ENCODE peak calls at places on chromosome 16, in seven cellular contexts. B is endothelial cell of umbilical vein; U is lung; L is colonic mucosa; N is mucosa of descending colon; Z is body of pancreas; R is CD8-positive, alpha-beta T cell. M is an unnamed sample.

GRCh38 chr16:566475-567361 is at the start of gene NHLRC4:
- DNase-seq in B (peak; percentile 65), N (peak; percentile 73), R (peak; percentile 45), L (peak; percentile 76), Z (peak; percentile 42), U (peak; percentile 59), M (no peak)

GRCh38 chr16:85289760-85290625 is 177.7 kb upstream of the CIBAR2 start:
- DNase-seq in R (no peak), U (no peak), N (no peak), L (no peak), Z (no peak), B (no peak), M (no peak)

GRCh38 chr16:68246671-68247070 is 1.5 kb downstream of the PLA2G15 start:
- DNase-seq in N (no peak), L (no peak), B (no peak), R (no peak), Z (no peak), U (no peak), M (no peak)

GRCh38 chr16:87555647-87556046 is 46.7 kb upstream of the JPH3 start:
- DNase-seq in U (no peak), B (no peak), Z (no peak), R (no peak), L (no peak), N (no peak), M (no peak)

GRCh38 chr16:50166511-50167500 is 13.7 kb downstream of the TENT4B start:
- DNase-seq in U (no peak), L (peak; percentile 16), Z (no peak), N (no peak), R (no peak), B (peak; percentile 47), M (no peak)

GRCh38 chr16:1211451-1212268 is 13.4 kb downstream of the TPSG1 start:
- DNase-seq in R (no peak), N (no peak), B (no peak), Z (no peak), L (no peak), U (no peak), M (no peak)

GRCh38 chr16:1557074-1557473 is 23.6 kb downstream of the TMEM204 start:
- DNase-seq in Z (no peak), R (no peak), B (no peak), N (no peak), U (no peak), L (no peak), M (no peak)

GRCh38 chr16:17327671-17328335 is 143.0 kb downstream of the XYLT1 start:
- DNase-seq in Z (no peak), N (no peak), B (no peak), U (no peak), R (no peak), L (no peak), M (no peak)

GRCh38 chr16:58306327-58306726 is 11.5 kb upstream of the PRSS54 start:
- DNase-seq in N (peak; percentile 64), R (peak; percentile 47), U (no peak), L (peak; percentile 36), Z (peak; percentile 25), B (peak; percentile 30), M (peak; percentile 32)

GRCh38 chr16:56860226-56861020 is 4.6 kb upstream of the SLC12A3 start:
- DNase-seq in B (no peak), Z (no peak), R (no peak), U (no peak), L (no peak), N (no peak), M (no peak)

GRCh38 chr16:70152578-70153302 is 20.8 kb upstream of the CLEC18C start:
- DNase-seq in Z (no peak), U (no peak), N (peak; percentile 37), L (no peak), R (no peak), B (peak; percentile 1), M (no peak)

GRCh38 chr16:55499281-55499680 is 9.6 kb upstream of the LPCAT2 start:
- DNase-seq in B (peak; percentile 24), Z (no peak), U (no peak), N (no peak), L (peak; percentile 12), R (no peak), M (no peak)

GRCh38 chr16:79318137-79318899 is 282.2 kb downstream of the MAF start:
- DNase-seq in B (no peak), Z (no peak), N (no peak), R (no peak), L (no peak), U (no peak), M (peak; percentile 63)

GRCh38 chr16:84532855-84533486 is 28.5 kb upstream of the MEAK7 start:
- DNase-seq in N (no peak), L (no peak), U (no peak), R (no peak), B (peak; percentile 85), Z (no peak), M (no peak)

GRCh38 chr16:84032458-84033178 is 10.0 kb downstream of the SLC38A8 start:
- DNase-seq in Z (no peak), R (no peak), N (no peak), B (no peak), U (no peak), L (no peak), M (no peak)

GRCh38 chr16:69176033-69176780 is 10.8 kb upstream of the SNTB2 start:
- DNase-seq in B (peak; percentile 29), Z (no peak), L (no peak), N (no peak), U (no peak), R (no peak), M (no peak)

GRCh38 chr16:6081320-6081976 is 983.9 kb upstream of the EEF2KMT start:
- DNase-seq in R (no peak), Z (peak; percentile 24), N (peak; percentile 43), B (no peak), U (peak; percentile 31), L (peak; percentile 56), M (peak; percentile 61)

GRCh38 chr16:660132-660458 is 7.8 kb upstream of the RHOT2 start:
- DNase-seq in R (no peak), U (no peak), N (no peak), L (no peak), Z (no peak), B (no peak), M (no peak)

GRCh38 chr16:11076259-11077018 is 132.1 kb downstream of the CLEC16A start:
- DNase-seq in Z (no peak), L (no peak), B (no peak), N (no peak), U (no peak), R (peak; percentile 13), M (no peak)

GRCh38 chr16:15946257-15947044 is 3.0 kb upstream of the ABCC1 start:
- DNase-seq in R (no peak), L (no peak), U (no peak), N (no peak), B (peak; percentile 50), Z (no peak), M (no peak)

GRCh38 chr16:17452931-17453330 is 17.8 kb downstream of the XYLT1 start:
- DNase-seq in R (no peak), L (no peak), N (no peak), B (no peak), Z (no peak), U (no peak), M (no peak)

GRCh38 chr16:56779956-56780355 is 50.0 kb downstream of the NUP93 start:
- DNase-seq in N (no peak), L (no peak), B (no peak), R (no peak), Z (no peak), U (no peak), M (no peak)

GRCh38 chr16:57899771-57900661 is 70.9 kb downstream of the CNGB1 start:
- DNase-seq in R (peak; percentile 83), U (peak; percentile 76), Z (peak; percentile 82), L (peak; percentile 72), B (peak; percentile 67), N (peak; percentile 90), M (peak; percentile 62)

GRCh38 chr16:68662035-68662434 is 16.9 kb downstream of the CDH3 start:
- DNase-seq in B (no peak), N (no peak), R (no peak), L (no peak), Z (no peak), U (no peak), M (no peak)

GRCh38 chr16:87637357-87637756 is 35.0 kb downstream of the JPH3 start:
- DNase-seq in N (no peak), R (no peak), U (no peak), B (no peak), Z (no peak), L (no peak), M (no peak)

GRCh38 chr16:48607056-48607825 is 2.7 kb downstream of the N4BP1 start:
- DNase-seq in Z (peak; percentile 32), B (no peak), L (peak; percentile 76), R (no peak), N (peak; percentile 62), U (peak; percentile 74), M (no peak)
- H3K4me3 ChIP-seq in Z (no peak overlapping the region), B (no peak overlapping the region), L (no peak overlapping the region), R (no peak overlapping the region), N (no peak overlapping the region), U (no peak overlapping the region), M (no peak overlapping the region)

GRCh38 chr16:89472711-89473075 is 17.7 kb downstream of the ANKRD11 start:
- DNase-seq in L (no peak), N (no peak), R (no peak), B (no peak), U (no peak), Z (no peak), M (no peak)
- H3K4me1 ChIP-seq in L (peaks cover 31% of the 10 kb centered on the region), N (peaks cover 54% of the 10 kb centered on the region), R (peaks cover 77% of the 10 kb centered on the region), B (peaks cover 2% of the 10 kb centered on the region), U (peaks cover 42% of the 10 kb centered on the region), Z (peaks cover 76% of the 10 kb centered on the region), M (peaks cover 12% of the 10 kb centered on the region)

DNA sequence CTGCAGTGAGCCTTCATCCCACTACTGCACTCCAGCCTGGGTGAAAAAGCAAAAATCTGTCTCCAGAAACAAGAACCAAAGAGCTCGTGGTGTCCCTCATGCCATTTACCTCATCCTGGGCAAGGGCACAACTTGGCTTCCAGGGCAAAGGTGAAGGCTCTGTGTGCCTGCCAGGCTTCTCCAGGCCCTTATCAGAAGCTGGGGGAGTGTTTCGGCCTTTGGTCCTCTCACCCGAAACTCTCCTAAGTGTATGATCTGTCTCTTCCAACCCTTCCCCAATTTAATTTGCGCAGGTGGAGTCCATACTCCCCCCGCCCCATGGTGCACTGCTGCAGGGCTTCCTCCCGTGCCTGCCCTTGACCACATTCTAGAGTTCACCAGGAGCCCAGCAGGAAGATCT is 1.1 kb downstream of the CES2 start:
- DNase-seq in B (no peak), N (peak; percentile 51), U (no peak), R (no peak), Z (no peak), L (peak; percentile 71), M (no peak)
- H3K4me3 ChIP-seq in B (no peak overlapping the region), N (no peak overlapping the region), U (no peak overlapping the region), R (no peak overlapping the region), Z (no peak overlapping the region), L (peak overlapping the region; percentile 94), M (no peak overlapping the region)

DNA sequence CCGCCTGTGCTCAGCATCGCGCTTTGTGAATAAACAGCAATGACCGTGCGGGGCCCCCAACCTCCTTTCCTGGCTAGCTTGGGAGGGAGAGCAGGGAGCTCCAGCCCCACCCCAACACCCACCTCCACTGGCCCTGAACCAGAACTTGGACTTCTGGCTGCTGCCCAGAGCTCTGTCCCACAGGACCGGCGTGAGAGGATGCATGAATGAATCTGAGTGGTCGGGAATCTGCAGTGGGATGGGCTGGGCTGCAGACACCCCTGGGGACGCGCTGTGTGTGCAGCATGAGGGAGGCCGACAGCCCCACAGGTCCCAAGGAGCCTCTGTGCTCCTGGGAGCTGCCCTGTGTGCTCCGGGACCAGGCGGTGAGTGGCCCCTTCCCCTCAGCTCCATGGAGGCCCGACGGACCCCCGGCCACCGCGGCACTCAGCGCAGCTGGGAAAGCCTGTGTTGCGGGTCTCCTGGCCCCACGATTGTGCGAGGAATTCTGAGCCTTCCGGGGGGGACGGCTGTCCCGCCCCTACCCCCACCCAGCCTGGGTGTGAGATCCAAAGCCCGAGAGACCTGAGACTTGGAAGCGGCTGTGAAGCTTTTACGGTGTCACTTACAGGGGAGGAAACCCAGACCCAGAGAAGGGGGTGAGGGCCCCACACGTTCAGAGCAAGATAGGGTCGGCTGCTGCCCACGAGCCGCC is 5.5 kb downstream of the PIEZO1 start:
- DNase-seq in R (no peak), Z (no peak), U (no peak), B (no peak), N (no peak), L (no peak), M (no peak)
- H3K4me1 ChIP-seq in R (peaks cover 51% of the 10 kb centered on the region), Z (peaks cover 31% of the 10 kb centered on the region), U (peaks cover 34% of the 10 kb centered on the region), B (peaks cover 28% of the 10 kb centered on the region), N (peaks cover 53% of the 10 kb centered on the region), L (peaks cover 7% of the 10 kb centered on the region), M (peaks cover 55% of the 10 kb centered on the region)